ENCODE peak calls at places on chromosomes 3 and 15, in seven cellular contexts. I is erythroblast; P is epithelial cell of esophagus; K is activated T-cell treated with anti-CD3 and anti-CD28 coated beads for 1 hour; G is endothelial cell of umbilical vein; Z is activated CD4-positive, CD25-positive, alpha-beta regulatory T cell; J is activated CD4-positive, alpha-beta T cell treated with anti-CD3 and anti-CD28 coated beads, Interleukin-2, amount 50 U/mL, for 48 hours. D is an unnamed sample.

GRCh38 chr3:187011915-187012314 is 81.6 kb downstream of the ST6GAL1 start:
- DNase-seq in I (no peak), P (no peak), K (no peak), G (peak; percentile 22), Z (no peak), J (no peak), D (no peak)

GRCh38 chr3:173933113-173933512 is 535.6 kb downstream of the NLGN1 start:
- DNase-seq in I (no peak), P (no peak), K (no peak), G (no peak), Z (no peak), J (no peak), D (no peak)

GRCh38 chr15:89820651-89821611 is 6.3 kb upstream of the ANPEP start:
- DNase-seq in I (no peak), P (peak; percentile 62), K (no peak), G (peak; percentile 72), Z (no peak), J (no peak), D (no peak)

GRCh38 chr15:70036585-70037343 is 61.0 kb downstream of the TLE3 start:
- DNase-seq in I (peak; percentile 14), P (peak; percentile 68), K (no peak), G (no peak), Z (no peak), J (no peak), D (no peak)

GRCh38 chr15:64284037-64284436 is 71.9 kb downstream of the CSNK1G1 start:
- DNase-seq in I (no peak), P (peak; percentile 27), K (no peak), G (no peak), Z (no peak), J (no peak), D (no peak)

GRCh38 chr3:55482496-55483195 is 4.5 kb downstream of the WNT5A start:
- DNase-seq in I (no peak), P (no peak), K (no peak), G (no peak), Z (no peak), J (no peak), D (no peak)

GRCh38 chr15:72319360-72319984 is 485 bp downstream of the CELF6 start:
- DNase-seq in I (peak; percentile 75), P (peak; percentile 65), K (peak; percentile 20), G (peak; percentile 53), Z (peak; percentile 31), J (peak; percentile 45), D (no peak)

GRCh38 chr3:1998739-1999138 is 99.9 kb upstream of the CNTN4 start:
- DNase-seq in I (no peak), P (no peak), K (no peak), G (no peak), Z (no peak), J (no peak), D (no peak)

GRCh38 chr15:80773122-80773551 is 6.0 kb upstream of the CEMIP start:
- DNase-seq in I (no peak), P (no peak), K (no peak), G (no peak), Z (no peak), J (no peak), D (no peak)

GRCh38 chr3:124565013-124565412 is 165.2 kb upstream of the UMPS start:
- DNase-seq in I (peak; percentile 74), P (peak; percentile 77), K (peak; percentile 24), G (peak; percentile 71), Z (peak; percentile 5), J (peak; percentile 53), D (peak; percentile 30)

GRCh38 chr3:31747785-31748184 is 215.1 kb downstream of the STT3B start:
- DNase-seq in I (no peak), P (no peak), K (no peak), G (no peak), Z (no peak), J (no peak), D (no peak)

GRCh38 chr15:39075311-39075710 is 505.6 kb upstream of the THBS1 start:
- DNase-seq in I (no peak), P (no peak), K (no peak), G (no peak), Z (no peak), J (no peak), D (no peak)

GRCh38 chr3:124243253-124243859 is 251.4 kb upstream of the ROPN1 start:
- DNase-seq in I (no peak), P (no peak), K (no peak), G (no peak), Z (no peak), J (no peak), D (no peak)

GRCh38 chr3:7340795-7341194 is 479.9 kb downstream of the GRM7 start:
- DNase-seq in I (no peak), P (no peak), K (no peak), G (peak; percentile 73), Z (no peak), J (no peak), D (no peak)

GRCh38 chr3:81214626-81215025 is 546.8 kb downstream of the GBE1 start:
- DNase-seq in I (no peak), P (no peak), K (no peak), G (no peak), Z (no peak), J (no peak), D (no peak)

GRCh38 chr3:2166552-2166951 is 67.9 kb downstream of the CNTN4 start:
- DNase-seq in I (no peak), P (peak; percentile 1), K (no peak), G (no peak), Z (no peak), J (no peak), D (no peak)

GRCh38 chr3:50519471-50520089 is 16.1 kb upstream of the CACNA2D2 start:
- DNase-seq in I (peak; percentile 87), P (peak; percentile 68), K (peak; percentile 64), G (peak; percentile 27), Z (peak; percentile 55), J (peak; percentile 82), D (no peak)

GRCh38 chr3:126527006-126527405 is 3.1 kb downstream of the CHST13 start:
- DNase-seq in I (no peak), P (no peak), K (no peak), G (no peak), Z (no peak), J (no peak), D (no peak)

GRCh38 chr15:28125673-28126651 is 26.8 kb upstream of the OCA2 start:
- DNase-seq in I (peak; percentile 75), P (peak; percentile 66), K (no peak), G (peak; percentile 61), Z (no peak), J (no peak), D (peak; percentile 44)

GRCh38 chr3:78977073-78977472 is 790.7 kb downstream of the ROBO1 start:
- DNase-seq in I (no peak), P (no peak), K (no peak), G (peak; percentile 7), Z (no peak), J (no peak), D (no peak)

GRCh38 chr15:51861557-51862350 is 32.3 kb downstream of the TMOD3 start:
- DNase-seq in I (no peak), P (peak; percentile 73), K (peak; percentile 38), G (peak; percentile 67), Z (peak; percentile 38), J (peak; percentile 45), D (no peak)

D was measured in NCI-H1048.